ENCODE peak calls at places on chromosomes 1 and 21, in seven cellular contexts. One of them, this sample, is unnamed.

GRCh38 chr1:29370067-29370466 is 133.7 kb downstream of the PTPRU start:
- DNase-seq in HL-60: no peak
- DNase-seq in esophagus muscularis mucosa: no peak
- DNase-seq in stomach: no peak
- DNase-seq in spleen: no peak
- DNase-seq in Panc1: no peak
- DNase-seq in GM12892: no peak
- DNase-seq in this sample: no peak

GRCh38 chr1:222950892-222951291 is 136.1 kb downstream of the DISP1 start:
- DNase-seq in HL-60: no peak
- DNase-seq in esophagus muscularis mucosa: no peak
- DNase-seq in stomach: no peak
- DNase-seq in spleen: no peak
- DNase-seq in Panc1: no peak
- DNase-seq in GM12892: no peak
- DNase-seq in this sample: no peak

GRCh38 chr21:26405735-26406361 is 167.2 kb downstream of the CYYR1 start:
- DNase-seq in HL-60: no peak
- DNase-seq in esophagus muscularis mucosa: no peak
- DNase-seq in stomach: no peak
- DNase-seq in spleen: no peak
- DNase-seq in Panc1: no peak
- DNase-seq in GM12892: no peak
- DNase-seq in this sample: no peak

GRCh38 chr1:101236546-101237228 is at the start of gene S1PR1:
- DNase-seq in HL-60: no peak
- DNase-seq in esophagus muscularis mucosa: no peak
- DNase-seq in stomach: peak
- DNase-seq in spleen: peak
- DNase-seq in Panc1: no peak
- DNase-seq in GM12892: peak
- DNase-seq in this sample: no peak

GRCh38 chr1:190277116-190277515 is 200.5 kb downstream of the BRINP3 start:
- DNase-seq in HL-60: no peak
- DNase-seq in esophagus muscularis mucosa: no peak
- DNase-seq in stomach: no peak
- DNase-seq in spleen: no peak
- DNase-seq in Panc1: no peak
- DNase-seq in GM12892: no peak
- DNase-seq in this sample: no peak

GRCh38 chr1:156970017-156970416 is 49.6 kb downstream of the LRRC71 start:
- DNase-seq in HL-60: no peak
- DNase-seq in esophagus muscularis mucosa: no peak
- DNase-seq in stomach: no peak
- DNase-seq in spleen: no peak
- DNase-seq in Panc1: no peak
- DNase-seq in GM12892: no peak
- DNase-seq in this sample: no peak

GRCh38 chr1:212686591-212686990 is 13.0 kb downstream of the BATF3 start:
- DNase-seq in HL-60: no peak
- DNase-seq in esophagus muscularis mucosa: no peak
- DNase-seq in stomach: no peak
- DNase-seq in spleen: no peak
- DNase-seq in Panc1: no peak
- DNase-seq in GM12892: no peak
- DNase-seq in this sample: no peak

GRCh38 chr1:90957497-90957896 is 64.3 kb downstream of the ZNF644 start:
- DNase-seq in HL-60: no peak
- DNase-seq in esophagus muscularis mucosa: no peak
- DNase-seq in stomach: no peak
- DNase-seq in spleen: no peak
- DNase-seq in Panc1: no peak
- DNase-seq in GM12892: no peak
- DNase-seq in this sample: no peak

GRCh38 chr21:25039461-25040380 is 567.6 kb downstream of the MRPL39 start:
- DNase-seq in HL-60: peak
- DNase-seq in esophagus muscularis mucosa: no peak
- DNase-seq in stomach: no peak
- DNase-seq in spleen: no peak
- DNase-seq in Panc1: peak
- DNase-seq in GM12892: no peak
- DNase-seq in this sample: no peak

GRCh38 chr1:9355503-9355902 is 62.8 kb downstream of the SPSB1 start:
- DNase-seq in HL-60: no peak
- DNase-seq in esophagus muscularis mucosa: no peak
- DNase-seq in stomach: no peak
- DNase-seq in spleen: no peak
- DNase-seq in Panc1: no peak
- DNase-seq in GM12892: no peak
- DNase-seq in this sample: no peak

GRCh38 chr21:32772281-32773047 is 909 bp upstream of the PAXBP1 start:
- DNase-seq in HL-60: peak
- DNase-seq in esophagus muscularis mucosa: no peak
- DNase-seq in stomach: peak
- DNase-seq in spleen: peak
- DNase-seq in Panc1: no peak
- DNase-seq in GM12892: peak
- DNase-seq in this sample: peak

GRCh38 chr1:111145542-111145941 is 5.5 kb downstream of the CEPT1 start:
- DNase-seq in HL-60: no peak
- DNase-seq in esophagus muscularis mucosa: no peak
- DNase-seq in stomach: no peak
- DNase-seq in spleen: no peak
- DNase-seq in Panc1: no peak
- DNase-seq in GM12892: no peak
- DNase-seq in this sample: no peak

GRCh38 chr1:32023351-32023750 is 9.7 kb downstream of the KHDRBS1 start:
- DNase-seq in HL-60: no peak
- DNase-seq in esophagus muscularis mucosa: no peak
- DNase-seq in stomach: no peak
- DNase-seq in spleen: no peak
- DNase-seq in Panc1: no peak
- DNase-seq in GM12892: no peak
- DNase-seq in this sample: no peak

GRCh38 chr1:91499904-91500755 is 521 bp upstream of the CDC7 start:
- DNase-seq in HL-60: peak
- DNase-seq in esophagus muscularis mucosa: no peak
- DNase-seq in stomach: no peak
- DNase-seq in spleen: no peak
- DNase-seq in Panc1: no peak
- DNase-seq in GM12892: no peak
- DNase-seq in this sample: no peak

GRCh38 chr1:247007511-247008405 is at the start of gene ZNF695:
- DNase-seq in HL-60: peak
- DNase-seq in esophagus muscularis mucosa: peak
- DNase-seq in stomach: peak
- DNase-seq in spleen: peak
- DNase-seq in Panc1: peak
- DNase-seq in GM12892: peak
- DNase-seq in this sample: peak

GRCh38 chr1:183039330-183039729 is 16.1 kb downstream of the LAMC1 start:
- DNase-seq in HL-60: no peak
- DNase-seq in esophagus muscularis mucosa: no peak
- DNase-seq in stomach: no peak
- DNase-seq in spleen: no peak
- DNase-seq in Panc1: no peak
- DNase-seq in GM12892: no peak
- DNase-seq in this sample: no peak

GRCh38 chr1:47894718-47895393 is 102.3 kb downstream of the TRABD2B start:
- DNase-seq in HL-60: no peak
- DNase-seq in esophagus muscularis mucosa: no peak
- DNase-seq in stomach: peak
- DNase-seq in spleen: no peak
- DNase-seq in Panc1: no peak
- DNase-seq in GM12892: no peak
- DNase-seq in this sample: no peak

GRCh38 chr1:157878059-157878458 is 36.5 kb upstream of the CD5L start:
- DNase-seq in HL-60: peak
- DNase-seq in esophagus muscularis mucosa: no peak
- DNase-seq in stomach: no peak
- DNase-seq in spleen: no peak
- DNase-seq in Panc1: peak
- DNase-seq in GM12892: no peak
- DNase-seq in this sample: no peak

GRCh38 chr21:38756746-38757145 is 49.0 kb upstream of the ETS2 start:
- DNase-seq in HL-60: no peak
- DNase-seq in esophagus muscularis mucosa: no peak
- DNase-seq in stomach: no peak
- DNase-seq in spleen: no peak
- DNase-seq in Panc1: no peak
- DNase-seq in GM12892: no peak
- DNase-seq in this sample: no peak

GRCh38 chr1:97898948-97899347 is 21.9 kb downstream of the DPYD start:
- DNase-seq in HL-60: no peak
- DNase-seq in esophagus muscularis mucosa: no peak
- DNase-seq in stomach: no peak
- DNase-seq in spleen: no peak
- DNase-seq in Panc1: no peak
- DNase-seq in GM12892: no peak
- DNase-seq in this sample: no peak

GRCh38 chr1:46948629-46949282 is 7.5 kb upstream of the CYP4A11 start:
- DNase-seq in HL-60: no peak
- DNase-seq in esophagus muscularis mucosa: no peak
- DNase-seq in stomach: peak
- DNase-seq in spleen: no peak
- DNase-seq in Panc1: no peak
- DNase-seq in GM12892: no peak
- DNase-seq in this sample: no peak

DNA sequence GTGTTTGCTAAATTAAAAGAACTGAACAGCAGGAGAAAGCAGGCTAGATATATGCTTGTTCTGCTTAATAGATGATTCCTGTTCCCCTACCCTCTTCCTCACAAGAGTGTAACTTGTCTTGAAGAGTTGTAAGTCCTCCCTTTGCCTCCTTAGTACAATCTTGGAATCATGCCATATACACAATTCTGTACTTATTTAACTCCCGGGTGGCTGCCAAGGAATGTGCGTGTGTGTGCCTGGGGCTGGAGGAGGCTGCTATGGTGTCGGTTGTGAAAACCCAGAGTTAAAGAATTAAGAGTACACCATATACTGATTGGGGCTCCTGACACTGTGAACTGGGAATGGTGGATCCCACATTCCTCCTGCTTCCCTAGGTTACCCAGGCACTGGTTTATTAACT is 194.2 kb downstream of the SIPA1L2 start:
- DNase-seq in HL-60: no peak
- DNase-seq in esophagus muscularis mucosa: no peak
- DNase-seq in stomach: no peak
- DNase-seq in spleen: no peak
- DNase-seq in Panc1: no peak
- DNase-seq in GM12892: no peak
- DNase-seq in this sample: no peak
- TF ChIP-seq POLR2AphosphoS5 in HL-60: no peak
- TF ChIP-seq POLR2AphosphoS5 in esophagus muscularis mucosa: no peak
- TF ChIP-seq POLR2AphosphoS5 in stomach: no peak
- TF ChIP-seq POLR2AphosphoS5 in spleen: peak
- TF ChIP-seq POLR2AphosphoS5 in Panc1: no peak
- TF ChIP-seq POLR2AphosphoS5 in GM12892: no peak
- TF ChIP-seq POLR2AphosphoS5 in this sample: no peak

DNA sequence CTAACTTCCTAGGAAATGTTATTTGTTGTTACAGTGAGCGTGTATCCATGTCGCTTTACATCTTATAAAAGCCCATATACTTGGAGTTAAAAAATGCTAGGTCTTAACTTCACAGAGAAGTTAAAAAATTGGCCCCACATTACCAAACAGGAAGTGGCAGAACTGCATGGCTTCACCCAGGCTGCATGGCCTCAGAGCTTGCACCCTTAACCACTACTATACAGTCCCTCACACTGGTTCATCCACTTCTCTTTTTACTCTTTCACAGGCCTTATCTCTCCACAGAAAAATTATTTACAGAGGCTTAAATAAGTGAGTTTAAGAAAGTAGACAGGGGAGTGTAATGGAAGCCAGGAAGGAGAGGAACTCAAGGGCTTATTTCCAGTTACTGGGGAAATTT is 402.5 kb downstream of the HHAT start:
- DNase-seq in HL-60: peak
- DNase-seq in esophagus muscularis mucosa: no peak
- DNase-seq in stomach: no peak
- DNase-seq in spleen: no peak
- DNase-seq in Panc1: no peak
- DNase-seq in GM12892: no peak
- DNase-seq in this sample: no peak
- TF ChIP-seq POLR2AphosphoS5 in HL-60: no peak
- TF ChIP-seq POLR2AphosphoS5 in esophagus muscularis mucosa: no peak
- TF ChIP-seq POLR2AphosphoS5 in stomach: no peak
- TF ChIP-seq POLR2AphosphoS5 in spleen: no peak
- TF ChIP-seq POLR2AphosphoS5 in Panc1: no peak
- TF ChIP-seq POLR2AphosphoS5 in GM12892: no peak
- TF ChIP-seq POLR2AphosphoS5 in this sample: no peak

GRCh38 chr1:54273092-54273836 is 73.3 kb downstream of the MRPL37 start:
- DNase-seq in HL-60: no peak
- DNase-seq in esophagus muscularis mucosa: peak
- DNase-seq in stomach: peak
- DNase-seq in spleen: no peak
- DNase-seq in Panc1: peak
- DNase-seq in GM12892: no peak
- DNase-seq in this sample: no peak

GRCh38 chr1:54272772-54273091 is 72.8 kb downstream of the MRPL37 start:
- DNase-seq in HL-60: no peak
- DNase-seq in esophagus muscularis mucosa: no peak
- DNase-seq in stomach: no peak
- DNase-seq in spleen: no peak
- DNase-seq in Panc1: no peak
- DNase-seq in GM12892: no peak
- DNase-seq in this sample: no peak

GRCh38 chr1:54274448-54274847 is 74.5 kb downstream of the MRPL37 start:
- DNase-seq in HL-60: no peak
- DNase-seq in esophagus muscularis mucosa: no peak
- DNase-seq in stomach: peak
- DNase-seq in spleen: no peak
- DNase-seq in Panc1: no peak
- DNase-seq in GM12892: no peak
- DNase-seq in this sample: no peak

GRCh38 chr1:54274881-54275280 is 74.9 kb downstream of the MRPL37 start:
- DNase-seq in HL-60: no peak
- DNase-seq in esophagus muscularis mucosa: no peak
- DNase-seq in stomach: no peak
- DNase-seq in spleen: no peak
- DNase-seq in Panc1: no peak
- DNase-seq in GM12892: no peak
- DNase-seq in this sample: no peak

DNA sequence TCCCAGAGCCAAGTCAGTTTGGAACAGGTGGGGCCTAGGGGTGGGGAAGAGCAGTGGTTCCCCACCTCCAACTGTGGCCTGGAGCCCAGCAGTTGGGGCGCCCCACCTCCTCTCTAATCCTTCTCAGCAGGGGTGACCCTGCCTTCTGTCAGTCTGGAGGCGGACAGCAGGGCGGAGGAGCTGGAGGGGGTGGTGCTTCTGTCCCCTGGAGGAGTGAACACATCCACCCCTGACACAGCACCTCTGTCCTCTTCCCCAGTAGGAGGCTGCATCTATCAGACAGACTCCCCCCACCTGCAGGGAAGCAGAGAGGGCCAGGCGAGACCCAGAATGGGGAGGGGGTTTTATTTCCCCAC is 73.8 kb downstream of the MRPL37 start:
- DNase-seq in HL-60: no peak
- DNase-seq in esophagus muscularis mucosa: no peak
- DNase-seq in stomach: no peak
- DNase-seq in spleen: no peak
- DNase-seq in Panc1: no peak
- DNase-seq in GM12892: no peak
- DNase-seq in this sample: no peak
- TF ChIP-seq POLR2AphosphoS5 in HL-60: no peak
- TF ChIP-seq POLR2AphosphoS5 in esophagus muscularis mucosa: peak
- TF ChIP-seq POLR2AphosphoS5 in stomach: peak
- TF ChIP-seq POLR2AphosphoS5 in spleen: no peak
- TF ChIP-seq POLR2AphosphoS5 in Panc1: no peak
- TF ChIP-seq POLR2AphosphoS5 in GM12892: no peak
- TF ChIP-seq POLR2AphosphoS5 in this sample: no peak

GRCh38 chr1:173224280-173224886 is 17.3 kb upstream of the TNFSF4 start:
- DNase-seq in HL-60: no peak
- DNase-seq in esophagus muscularis mucosa: no peak
- DNase-seq in stomach: no peak
- DNase-seq in spleen: no peak
- DNase-seq in Panc1: no peak
- DNase-seq in GM12892: no peak
- DNase-seq in this sample: no peak
- TF ChIP-seq POLR2AphosphoS5 in HL-60: no peak
- TF ChIP-seq POLR2AphosphoS5 in esophagus muscularis mucosa: no peak
- TF ChIP-seq POLR2AphosphoS5 in stomach: no peak
- TF ChIP-seq POLR2AphosphoS5 in spleen: no peak
- TF ChIP-seq POLR2AphosphoS5 in Panc1: no peak
- TF ChIP-seq POLR2AphosphoS5 in GM12892: no peak
- TF ChIP-seq POLR2AphosphoS5 in this sample: no peak